ENCODE peak calls at places on chromosomes 6 and 20, in seven cellular contexts. I is mammary epithelial cell, M is IMR-90, H is upper lobe of left lung, F is colonic mucosa, Y is K562, N is pancreas. Q is an unnamed sample.

GRCh38 chr6:110040716-110041115 is 62.6 kb downstream of the GPR6 start:
- DNase-seq in I (no peak), M (no peak), H (no peak), F (no peak), Y (no peak), N (no peak), Q (no peak)

GRCh38 chr20:17749979-17750721 is 50.4 kb downstream of the BANF2 start:
- DNase-seq in I (no peak), M (peak; percentile 65), H (no peak), F (peak; percentile 31), Y (no peak), N (no peak), Q (peak; percentile 68)

GRCh38 chr20:37821691-37822655 is 81.0 kb upstream of the VSTM2L start:
- DNase-seq in I (peak; percentile 67), M (peak; percentile 91), H (no peak), F (no peak), Y (no peak), N (no peak), Q (no peak)

GRCh38 chr20:34045294-34045693 is 51.6 kb downstream of the RALY start:
- DNase-seq in I (no peak), M (peak; percentile 18), H (no peak), F (peak; percentile 27), Y (peak; percentile 29), N (no peak), Q (no peak)

GRCh38 chr20:1247689-1248088 is 18.4 kb upstream of the SNPH start:
- DNase-seq in I (no peak), M (no peak), H (no peak), F (no peak), Y (no peak), N (no peak), Q (no peak)

GRCh38 chr6:48560408-48560807 is 449.4 kb upstream of the PTCHD4 start:
- DNase-seq in I (peak; percentile 62), M (peak; percentile 22), H (no peak), F (no peak), Y (no peak), N (no peak), Q (no peak)

GRCh38 chr20:58374906-58375760 is 13.9 kb upstream of the VAPB start:
- DNase-seq in I (no peak), M (peak; percentile 68), H (no peak), F (no peak), Y (no peak), N (no peak), Q (no peak)

GRCh38 chr6:154448448-154449096 is 61.9 kb downstream of the CNKSR3 start:
- DNase-seq in I (no peak), M (peak; percentile 93), H (no peak), F (no peak), Y (peak; percentile 41), N (no peak), Q (no peak)

GRCh38 chr6:26598267-26598666 is 1.5 kb downstream of the ABT1 start:
- DNase-seq in I (no peak), M (no peak), H (peak; percentile 68), F (no peak), Y (no peak), N (peak; percentile 58), Q (peak; percentile 48)

GRCh38 chr20:22698443-22698842 is 114.1 kb upstream of the FOXA2 start:
- DNase-seq in I (no peak), M (no peak), H (no peak), F (no peak), Y (no peak), N (no peak), Q (no peak)

GRCh38 chr20:59006864-59007757 is at the start of gene CTSZ:
- DNase-seq in I (peak; percentile 13), M (no peak), H (peak; percentile 94), F (peak; percentile 85), Y (peak; percentile 95), N (peak; percentile 71), Q (peak; percentile 88)

GRCh38 chr20:38052870-38053269 is 19.3 kb downstream of the RPRD1B start:
- DNase-seq in I (no peak), M (no peak), H (no peak), F (no peak), Y (no peak), N (no peak), Q (no peak)

GRCh38 chr20:3227511-3227910 is 11.5 kb downstream of the SLC4A11 start:
- DNase-seq in I (peak; percentile 14), M (no peak), H (no peak), F (no peak), Y (no peak), N (no peak), Q (no peak)

GRCh38 chr6:33984466-33985332 is 161.2 kb downstream of the GRM4 start:
- DNase-seq in I (no peak), M (no peak), H (no peak), F (peak; percentile 18), Y (no peak), N (no peak), Q (no peak)

GRCh38 chr6:43308101-43308989 is at the start of gene CRIP3:
- DNase-seq in I (peak; percentile 40), M (no peak), H (peak; percentile 86), F (peak; percentile 41), Y (peak; percentile 70), N (peak; percentile 50), Q (peak; percentile 66)

GRCh38 chr6:36110863-36111262 is 19.4 kb upstream of the MAPK13 start:
- DNase-seq in I (no peak), M (no peak), H (no peak), F (no peak), Y (no peak), N (no peak), Q (no peak)
- H3K4me1 ChIP-seq in I (no peaks in the 10 kb centered on the region), M (no peaks in the 10 kb centered on the region), H (peaks cover 4% of the 10 kb centered on the region), F (peaks cover 10% of the 10 kb centered on the region), Y (no peaks in the 10 kb centered on the region), N (no peaks in the 10 kb centered on the region), Q (peaks cover 4% of the 10 kb centered on the region)

DNA sequence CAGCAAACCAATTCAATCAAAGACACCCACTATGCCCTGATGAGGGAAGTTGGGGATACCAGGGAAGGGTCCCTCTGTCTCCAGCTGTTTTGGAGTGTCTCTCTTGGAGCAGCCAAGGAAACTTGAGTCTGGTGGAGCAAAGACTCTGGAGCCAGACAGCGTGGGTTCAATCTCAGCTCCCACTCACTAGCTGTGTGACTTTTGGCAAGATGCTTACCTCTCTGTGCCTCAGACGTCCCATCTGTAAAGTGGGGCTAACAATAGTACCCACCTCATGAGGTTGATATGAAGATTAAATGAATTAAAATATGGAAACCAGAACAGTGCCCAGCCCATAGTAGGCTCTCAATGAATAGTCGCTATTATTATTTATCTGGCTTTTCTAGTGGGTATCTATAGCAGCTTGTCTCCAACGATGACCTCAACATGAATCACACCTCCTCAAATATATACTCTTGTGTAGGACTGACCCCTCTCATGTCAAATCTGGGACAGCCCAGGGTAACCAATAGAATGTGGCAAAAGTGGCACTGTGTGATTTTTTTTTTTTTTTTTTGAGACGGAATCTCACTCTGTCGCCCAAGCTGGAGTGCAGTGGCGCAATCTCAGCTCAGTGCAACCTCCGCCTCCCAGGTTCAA is 99.2 kb upstream of the FOXP4 start:
- DNase-seq in I (no peak), M (peak; percentile 17), H (no peak), F (no peak), Y (no peak), N (no peak), Q (no peak)
- H3K27me3 ChIP-seq in I (peaks cover 7% of the 10 kb centered on the region), M (peaks cover 55% of the 10 kb centered on the region), H (no peaks in the 10 kb centered on the region), F (no peaks in the 10 kb centered on the region), Y (peaks cover 70% of the 10 kb centered on the region), N (no peaks in the 10 kb centered on the region), Q (peaks cover 11% of the 10 kb centered on the region)

GRCh38 chr6:17966451-17966850 is 21.0 kb downstream of the KIF13A start:
- DNase-seq in I (no peak), M (no peak), H (no peak), F (no peak), Y (no peak), N (no peak), Q (no peak)
- H3K4me1 ChIP-seq in I (peaks cover 58% of the 10 kb centered on the region), M (peaks cover 20% of the 10 kb centered on the region), H (peaks cover 22% of the 10 kb centered on the region), F (no peaks in the 10 kb centered on the region), Y (peaks cover 41% of the 10 kb centered on the region), N (no peaks in the 10 kb centered on the region), Q (peaks cover 43% of the 10 kb centered on the region)

GRCh38 chr20:31859266-31859997 is 10.9 kb downstream of the DUSP15 start:
- DNase-seq in I (no peak), M (no peak), H (no peak), F (no peak), Y (no peak), N (no peak), Q (no peak)
- H3K27me3 ChIP-seq in I (peaks cover 6% of the 10 kb centered on the region), M (peaks cover 88% of the 10 kb centered on the region), H (no peaks in the 10 kb centered on the region), F (peaks cover 4% of the 10 kb centered on the region), Y (peaks cover 64% of the 10 kb centered on the region), N (no peaks in the 10 kb centered on the region), Q (peaks cover 34% of the 10 kb centered on the region)

DNA sequence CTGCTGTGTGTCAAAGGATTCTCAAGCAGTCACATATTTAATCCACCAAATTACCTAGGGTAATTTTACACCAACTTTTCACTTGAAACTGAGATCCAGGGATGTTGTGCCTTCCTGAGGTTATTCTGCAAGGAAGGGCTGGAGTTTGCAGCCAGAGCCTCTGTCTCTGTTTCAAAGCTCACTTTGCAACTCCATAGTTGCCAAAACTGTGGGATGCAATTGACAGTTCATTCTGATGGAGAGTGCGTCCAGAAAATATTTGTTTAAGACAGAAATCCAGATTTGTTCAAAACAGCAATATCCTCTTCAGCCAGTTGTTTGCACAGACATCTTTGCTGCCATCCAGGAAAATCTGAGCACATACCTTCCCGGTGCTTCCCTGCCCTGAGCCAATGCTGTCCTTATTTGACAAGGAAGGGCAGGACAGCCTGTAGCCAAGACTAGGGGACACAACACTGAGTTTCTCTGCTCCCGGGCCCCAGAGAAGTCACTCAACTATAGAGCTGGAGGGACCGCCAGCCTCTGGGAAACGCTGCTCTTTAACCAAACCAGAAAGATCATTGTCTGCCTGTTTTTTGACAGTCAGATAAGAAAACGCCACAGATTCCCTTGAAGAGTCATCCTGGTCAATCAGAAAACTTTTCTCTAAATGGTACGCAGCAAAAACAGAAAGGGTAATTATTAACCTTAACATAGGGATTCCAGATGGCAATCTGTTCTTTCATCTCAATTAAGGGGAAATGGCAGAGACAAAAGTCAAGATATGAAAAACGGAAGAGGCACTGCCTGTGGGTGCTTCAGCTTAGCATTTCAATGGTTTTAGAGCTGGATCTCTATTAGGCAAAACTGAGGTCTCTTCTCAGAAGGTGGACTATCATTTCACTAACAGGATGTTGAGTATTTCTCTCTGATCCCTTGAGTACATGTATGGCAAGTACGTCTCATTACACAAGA is 297.3 kb downstream of the HIVEP2 start:
- DNase-seq in I (no peak), M (no peak), H (no peak), F (no peak), Y (no peak), N (no peak), Q (no peak)
- H3K4me1 ChIP-seq in I (no peaks in the 10 kb centered on the region), M (no peaks in the 10 kb centered on the region), H (no peaks in the 10 kb centered on the region), F (no peaks in the 10 kb centered on the region), Y (no peaks in the 10 kb centered on the region), N (no peaks in the 10 kb centered on the region), Q (no peaks in the 10 kb centered on the region)

GRCh38 chr6:37559501-37559900 is 59.8 kb upstream of the CCDC167 start:
- DNase-seq in I (no peak), M (no peak), H (no peak), F (no peak), Y (no peak), N (no peak), Q (no peak)
- H3K27me3 ChIP-seq in I (no peaks in the 10 kb centered on the region), M (peaks cover 21% of the 10 kb centered on the region), H (no peaks in the 10 kb centered on the region), F (no peaks in the 10 kb centered on the region), Y (peaks cover 88% of the 10 kb centered on the region), N (no peaks in the 10 kb centered on the region), Q (peaks cover 15% of the 10 kb centered on the region)

GRCh38 chr6:56956481-56956880 is 1.6 kb downstream of the BEND6 start:
- DNase-seq in I (no peak), M (no peak), H (no peak), F (no peak), Y (no peak), N (no peak), Q (no peak)
- H3K4me1 ChIP-seq in I (peaks cover 46% of the 10 kb centered on the region), M (peaks cover 10% of the 10 kb centered on the region), H (peaks cover 18% of the 10 kb centered on the region), F (no peaks in the 10 kb centered on the region), Y (peaks cover 13% of the 10 kb centered on the region), N (no peaks in the 10 kb centered on the region), Q (peaks cover 22% of the 10 kb centered on the region)

GRCh38 chr20:62225820-62226635 is 6.0 kb upstream of the HRH3 start:
- DNase-seq in I (no peak), M (no peak), H (peak; percentile 46), F (no peak), Y (no peak), N (no peak), Q (no peak)
- H3K27me3 ChIP-seq in I (peaks cover 12% of the 10 kb centered on the region), M (peaks cover 78% of the 10 kb centered on the region), H (peaks cover 2% of the 10 kb centered on the region), F (peaks cover 21% of the 10 kb centered on the region), Y (peaks cover 62% of the 10 kb centered on the region), N (no peaks in the 10 kb centered on the region), Q (peaks cover 62% of the 10 kb centered on the region)

Q was measured in lower lobe of right lung.